ENCODE peak calls at places on chromosomes 3 and 15, in eight cellular contexts. One of them, this sample, is unnamed. For H3K4me1, the result is how much of the 10 kb centered on the place peaks cover.

GRCh38 chr3:149813367-149814281 is 609 bp downstream of the RNF13 start:
- DNase-seq in sigmoid colon: peak
- DNase-seq in psoas muscle: no peak
- DNase-seq in mammary epithelial cell: peak
- DNase-seq in breast epithelium: no peak
- DNase-seq in stomach: no peak
- DNase-seq in SK-N-SH: peak
- DNase-seq in H9: peak
- DNase-seq in this sample: peak

GRCh38 chr3:12687948-12688347 is 24.0 kb upstream of the RAF1 start:
- DNase-seq in sigmoid colon: no peak
- DNase-seq in psoas muscle: no peak
- DNase-seq in mammary epithelial cell: no peak
- DNase-seq in breast epithelium: no peak
- DNase-seq in stomach: no peak
- DNase-seq in SK-N-SH: no peak
- DNase-seq in H9: no peak
- DNase-seq in this sample: no peak

GRCh38 chr3:58560771-58561311 is 16.4 kb downstream of the FAM107A start:
- DNase-seq in sigmoid colon: no peak
- DNase-seq in psoas muscle: no peak
- DNase-seq in mammary epithelial cell: peak
- DNase-seq in breast epithelium: no peak
- DNase-seq in stomach: no peak
- DNase-seq in SK-N-SH: no peak
- DNase-seq in H9: peak
- DNase-seq in this sample: no peak

GRCh38 chr3:169771651-169772529 is 1.3 kb upstream of the MYNN start:
- DNase-seq in sigmoid colon: peak
- DNase-seq in psoas muscle: peak
- DNase-seq in mammary epithelial cell: peak
- DNase-seq in breast epithelium: no peak
- DNase-seq in stomach: peak
- DNase-seq in SK-N-SH: peak
- DNase-seq in H9: peak
- DNase-seq in this sample: peak

GRCh38 chr3:160616721-160617120 is 51.4 kb upstream of the KPNA4 start:
- DNase-seq in sigmoid colon: no peak
- DNase-seq in psoas muscle: no peak
- DNase-seq in mammary epithelial cell: peak
- DNase-seq in breast epithelium: no peak
- DNase-seq in stomach: no peak
- DNase-seq in SK-N-SH: no peak
- DNase-seq in H9: no peak
- DNase-seq in this sample: no peak

GRCh38 chr3:195897081-195897852 is 11.1 kb downstream of the TNK2 start:
- DNase-seq in sigmoid colon: peak
- DNase-seq in psoas muscle: peak
- DNase-seq in mammary epithelial cell: peak
- DNase-seq in breast epithelium: no peak
- DNase-seq in stomach: no peak
- DNase-seq in SK-N-SH: peak
- DNase-seq in H9: no peak
- DNase-seq in this sample: no peak

GRCh38 chr3:191111722-191112121 is 87.3 kb upstream of the OSTN start:
- DNase-seq in sigmoid colon: no peak
- DNase-seq in psoas muscle: no peak
- DNase-seq in mammary epithelial cell: no peak
- DNase-seq in breast epithelium: no peak
- DNase-seq in stomach: no peak
- DNase-seq in SK-N-SH: no peak
- DNase-seq in H9: no peak
- DNase-seq in this sample: no peak

GRCh38 chr3:185470323-185470722 is 28.5 kb downstream of the TMEM41A start:
- DNase-seq in sigmoid colon: no peak
- DNase-seq in psoas muscle: no peak
- DNase-seq in mammary epithelial cell: no peak
- DNase-seq in breast epithelium: no peak
- DNase-seq in stomach: no peak
- DNase-seq in SK-N-SH: no peak
- DNase-seq in H9: peak
- DNase-seq in this sample: no peak

GRCh38 chr3:138405486-138405885 is 28.9 kb upstream of the ESYT3 start:
- DNase-seq in sigmoid colon: no peak
- DNase-seq in psoas muscle: no peak
- DNase-seq in mammary epithelial cell: no peak
- DNase-seq in breast epithelium: no peak
- DNase-seq in stomach: no peak
- DNase-seq in SK-N-SH: no peak
- DNase-seq in H9: peak
- DNase-seq in this sample: no peak

GRCh38 chr3:69012836-69013255 is 638 bp downstream of the EOGT start:
- DNase-seq in sigmoid colon: peak
- DNase-seq in psoas muscle: peak
- DNase-seq in mammary epithelial cell: no peak
- DNase-seq in breast epithelium: peak
- DNase-seq in stomach: peak
- DNase-seq in SK-N-SH: peak
- DNase-seq in H9: peak
- DNase-seq in this sample: peak

GRCh38 chr3:52787246-52787645 is 7.3 kb upstream of the ITIH3 start:
- DNase-seq in sigmoid colon: peak
- DNase-seq in psoas muscle: no peak
- DNase-seq in mammary epithelial cell: no peak
- DNase-seq in breast epithelium: no peak
- DNase-seq in stomach: no peak
- DNase-seq in SK-N-SH: no peak
- DNase-seq in H9: no peak
- DNase-seq in this sample: no peak

GRCh38 chr3:149080011-149080698 is 6.2 kb downstream of the HLTF start:
- DNase-seq in sigmoid colon: no peak
- DNase-seq in psoas muscle: no peak
- DNase-seq in mammary epithelial cell: no peak
- DNase-seq in breast epithelium: no peak
- DNase-seq in stomach: no peak
- DNase-seq in SK-N-SH: peak
- DNase-seq in H9: no peak
- DNase-seq in this sample: no peak

GRCh38 chr3:170709046-170709445 is 123.2 kb upstream of the SLC7A14 start:
- DNase-seq in sigmoid colon: peak
- DNase-seq in psoas muscle: peak
- DNase-seq in mammary epithelial cell: peak
- DNase-seq in breast epithelium: no peak
- DNase-seq in stomach: no peak
- DNase-seq in SK-N-SH: no peak
- DNase-seq in H9: no peak
- DNase-seq in this sample: peak

GRCh38 chr3:9098716-9099675 is 135.7 kb upstream of the RAD18 start:
- DNase-seq in sigmoid colon: no peak
- DNase-seq in psoas muscle: no peak
- DNase-seq in mammary epithelial cell: no peak
- DNase-seq in breast epithelium: peak
- DNase-seq in stomach: no peak
- DNase-seq in SK-N-SH: peak
- DNase-seq in H9: no peak
- DNase-seq in this sample: no peak

GRCh38 chr3:108159128-108159527 is 63.1 kb downstream of the IFT57 start:
- DNase-seq in sigmoid colon: no peak
- DNase-seq in psoas muscle: no peak
- DNase-seq in mammary epithelial cell: peak
- DNase-seq in breast epithelium: no peak
- DNase-seq in stomach: no peak
- DNase-seq in SK-N-SH: no peak
- DNase-seq in H9: no peak
- DNase-seq in this sample: no peak

GRCh38 chr15:42932833-42933515 is 12.4 kb upstream of the TTBK2 start:
- DNase-seq in sigmoid colon: no peak
- DNase-seq in psoas muscle: no peak
- DNase-seq in mammary epithelial cell: peak
- DNase-seq in breast epithelium: no peak
- DNase-seq in stomach: no peak
- DNase-seq in SK-N-SH: no peak
- DNase-seq in H9: no peak
- DNase-seq in this sample: no peak

GRCh38 chr3:175325440-175325839 is 466.3 kb downstream of the NAALADL2 start:
- DNase-seq in sigmoid colon: no peak
- DNase-seq in psoas muscle: no peak
- DNase-seq in mammary epithelial cell: peak
- DNase-seq in breast epithelium: no peak
- DNase-seq in stomach: no peak
- DNase-seq in SK-N-SH: no peak
- DNase-seq in H9: no peak
- DNase-seq in this sample: no peak

GRCh38 chr3:4993276-4994143 is 14.3 kb downstream of the BHLHE40 start:
- DNase-seq in sigmoid colon: peak
- DNase-seq in psoas muscle: no peak
- DNase-seq in mammary epithelial cell: peak
- DNase-seq in breast epithelium: no peak
- DNase-seq in stomach: no peak
- DNase-seq in SK-N-SH: no peak
- DNase-seq in H9: no peak
- DNase-seq in this sample: no peak

GRCh38 chr15:56356616-56357015 is 8.6 kb upstream of the TEX9 start:
- DNase-seq in sigmoid colon: no peak
- DNase-seq in psoas muscle: no peak
- DNase-seq in mammary epithelial cell: peak
- DNase-seq in breast epithelium: no peak
- DNase-seq in stomach: no peak
- DNase-seq in SK-N-SH: no peak
- DNase-seq in H9: no peak
- DNase-seq in this sample: no peak

GRCh38 chr3:54424283-54424682 is 301.9 kb downstream of the CACNA2D3 start:
- DNase-seq in sigmoid colon: no peak
- DNase-seq in psoas muscle: no peak
- DNase-seq in mammary epithelial cell: no peak
- DNase-seq in breast epithelium: no peak
- DNase-seq in stomach: no peak
- DNase-seq in SK-N-SH: no peak
- DNase-seq in H9: no peak
- DNase-seq in this sample: no peak

GRCh38 chr3:32443471-32443870 is 51.8 kb downstream of the CMTM7 start:
- DNase-seq in sigmoid colon: no peak
- DNase-seq in psoas muscle: no peak
- DNase-seq in mammary epithelial cell: peak
- DNase-seq in breast epithelium: no peak
- DNase-seq in stomach: no peak
- DNase-seq in SK-N-SH: no peak
- DNase-seq in H9: no peak
- DNase-seq in this sample: no peak

GRCh38 chr3:10224794-10225660 is 23.2 kb upstream of the TATDN2 start:
- DNase-seq in sigmoid colon: peak
- DNase-seq in psoas muscle: peak
- DNase-seq in mammary epithelial cell: peak
- DNase-seq in breast epithelium: peak
- DNase-seq in stomach: peak
- DNase-seq in SK-N-SH: peak
- DNase-seq in H9: peak
- DNase-seq in this sample: no peak

GRCh38 chr3:128395500-128396125 is 71.1 kb downstream of the DNAJB8 start:
- DNase-seq in sigmoid colon: no peak
- DNase-seq in psoas muscle: peak
- DNase-seq in mammary epithelial cell: no peak
- DNase-seq in breast epithelium: no peak
- DNase-seq in stomach: no peak
- DNase-seq in SK-N-SH: peak
- DNase-seq in H9: no peak
- DNase-seq in this sample: no peak

GRCh38 chr15:63504247-63504978 is at the start of gene USP3:
- DNase-seq in sigmoid colon: peak
- DNase-seq in psoas muscle: peak
- DNase-seq in mammary epithelial cell: peak
- DNase-seq in breast epithelium: peak
- DNase-seq in stomach: peak
- DNase-seq in SK-N-SH: peak
- DNase-seq in H9: peak
- DNase-seq in this sample: peak
- TF ChIP-seq CTCF in sigmoid colon: no peak
- TF ChIP-seq CTCF in psoas muscle: peak
- TF ChIP-seq CTCF in mammary epithelial cell: no peak
- TF ChIP-seq CTCF in breast epithelium: peak
- TF ChIP-seq CTCF in stomach: peak
- TF ChIP-seq CTCF in SK-N-SH: no peak
- TF ChIP-seq CTCF in H9: peak
- TF ChIP-seq CTCF in this sample: no peak

GRCh38 chr15:85615930-85616329 is 178.8 kb downstream of the KLHL25 start:
- DNase-seq in sigmoid colon: no peak
- DNase-seq in psoas muscle: no peak
- DNase-seq in mammary epithelial cell: peak
- DNase-seq in breast epithelium: no peak
- DNase-seq in stomach: no peak
- DNase-seq in SK-N-SH: peak
- DNase-seq in H9: peak
- DNase-seq in this sample: peak
- H3K4me1 ChIP-seq in sigmoid colon: half or more
- H3K4me1 ChIP-seq in psoas muscle: half or more
- H3K4me1 ChIP-seq in mammary epithelial cell: half or more
- H3K4me1 ChIP-seq in breast epithelium: under half
- H3K4me1 ChIP-seq in stomach: half or more
- H3K4me1 ChIP-seq in SK-N-SH: under half
- H3K4me1 ChIP-seq in H9: under half
- H3K4me1 ChIP-seq in this sample: under half

GRCh38 chr3:139982404-139982803 is 47.4 kb downstream of the CLSTN2 start:
- DNase-seq in sigmoid colon: no peak
- DNase-seq in psoas muscle: no peak
- DNase-seq in mammary epithelial cell: no peak
- DNase-seq in breast epithelium: no peak
- DNase-seq in stomach: no peak
- DNase-seq in SK-N-SH: peak
- DNase-seq in H9: peak
- DNase-seq in this sample: no peak
- TF ChIP-seq CTCF in sigmoid colon: no peak
- TF ChIP-seq CTCF in psoas muscle: peak
- TF ChIP-seq CTCF in mammary epithelial cell: peak
- TF ChIP-seq CTCF in breast epithelium: no peak
- TF ChIP-seq CTCF in stomach: no peak
- TF ChIP-seq CTCF in SK-N-SH: no peak
- TF ChIP-seq CTCF in H9: peak
- TF ChIP-seq CTCF in this sample: no peak

GRCh38 chr3:50600841-50601591 is 10.6 kb downstream of the CISH start:
- DNase-seq in sigmoid colon: peak
- DNase-seq in psoas muscle: peak
- DNase-seq in mammary epithelial cell: peak
- DNase-seq in breast epithelium: peak
- DNase-seq in stomach: peak
- DNase-seq in SK-N-SH: peak
- DNase-seq in H9: no peak
- DNase-seq in this sample: peak

GRCh38 chr3:50604110-50604621 is 7.4 kb downstream of the CISH start:
- DNase-seq in sigmoid colon: no peak
- DNase-seq in psoas muscle: no peak
- DNase-seq in mammary epithelial cell: no peak
- DNase-seq in breast epithelium: no peak
- DNase-seq in stomach: no peak
- DNase-seq in SK-N-SH: no peak
- DNase-seq in H9: no peak
- DNase-seq in this sample: no peak

GRCh38 chr3:50604628-50605588 is 6.7 kb downstream of the CISH start:
- DNase-seq in sigmoid colon: no peak
- DNase-seq in psoas muscle: peak
- DNase-seq in mammary epithelial cell: no peak
- DNase-seq in breast epithelium: peak
- DNase-seq in stomach: peak
- DNase-seq in SK-N-SH: no peak
- DNase-seq in H9: no peak
- DNase-seq in this sample: peak

GRCh38 chr3:50603261-50604109 is 8.1 kb downstream of the CISH start:
- DNase-seq in sigmoid colon: no peak
- DNase-seq in psoas muscle: no peak
- DNase-seq in mammary epithelial cell: no peak
- DNase-seq in breast epithelium: no peak
- DNase-seq in stomach: no peak
- DNase-seq in SK-N-SH: no peak
- DNase-seq in H9: no peak
- DNase-seq in this sample: no peak

GRCh38 chr3:50602675-50603191 is 8.8 kb downstream of the CISH start:
- DNase-seq in sigmoid colon: no peak
- DNase-seq in psoas muscle: no peak
- DNase-seq in mammary epithelial cell: peak
- DNase-seq in breast epithelium: no peak
- DNase-seq in stomach: peak
- DNase-seq in SK-N-SH: no peak
- DNase-seq in H9: no peak
- DNase-seq in this sample: peak
- H3K4me1 ChIP-seq in sigmoid colon: under half
- H3K4me1 ChIP-seq in psoas muscle: half or more
- H3K4me1 ChIP-seq in mammary epithelial cell: under half
- H3K4me1 ChIP-seq in breast epithelium: half or more
- H3K4me1 ChIP-seq in stomach: half or more
- H3K4me1 ChIP-seq in SK-N-SH: under half
- H3K4me1 ChIP-seq in H9: under half
- H3K4me1 ChIP-seq in this sample: half or more